ENCODE peak calls at places on chromosomes 1 and 21, in five cellular contexts. O is left ventricle myocardium inferior, S is fibroblast of mammary gland, X is body of pancreas, F is tibial artery. I is an unnamed sample.

GRCh38 chr21:45726438-45726837 is 82.9 kb downstream of the PCBP3 start:
- DNase-seq in O (no peak), S (no peak), X (no peak), F (no peak), I (no peak)

GRCh38 chr1:71785470-71785869 is 496.9 kb downstream of the NEGR1 start:
- DNase-seq in O (no peak), S (no peak), X (peak), F (no peak), I (no peak)

GRCh38 chr1:43997295-43997694 is 5.9 kb downstream of the CCDC24 start:
- DNase-seq in O (no peak), S (no peak), X (peak), F (no peak), I (no peak)

GRCh38 chr1:49051647-49052046 is 275.0 kb upstream of the BEND5 start:
- DNase-seq in O (no peak), S (no peak), X (no peak), F (no peak), I (no peak)

GRCh38 chr1:42993631-42994121 is 35.0 kb upstream of the SLC2A1 start:
- DNase-seq in O (peak), S (no peak), X (no peak), F (no peak), I (no peak)

GRCh38 chr21:36260030-36260787 is 59.8 kb upstream of the MORC3 start:
- DNase-seq in O (no peak), S (peak), X (peak), F (no peak), I (no peak)

GRCh38 chr1:238558156-238558555 is 667.4 kb upstream of the ZP4 start:
- DNase-seq in O (no peak), S (peak), X (no peak), F (no peak), I (no peak)

GRCh38 chr1:161940866-161941591 is 82.6 kb downstream of the OLFML2B start:
- DNase-seq in O (no peak), S (peak), X (no peak), F (no peak), I (no peak)

GRCh38 chr1:58409826-58410225 is 136.7 kb downstream of the OMA1 start:
- DNase-seq in O (no peak), S (no peak), X (no peak), F (no peak), I (no peak)

GRCh38 chr1:29581256-29581655 is 344.9 kb downstream of the PTPRU start:
- DNase-seq in O (no peak), S (no peak), X (no peak), F (no peak), I (no peak)

GRCh38 chr21:44872266-44872567 is 1.3 kb downstream of the PTTG1IP start:
- DNase-seq in O (no peak), S (no peak), X (peak), F (no peak), I (no peak)

GRCh38 chr1:84504580-84505021 is 1.6 kb upstream of the SPATA1 start:
- DNase-seq in O (no peak), S (peak), X (no peak), F (no peak), I (no peak)
- TF ChIP-seq CTCF in O (no peak), S (peak), X (no peak), F (no peak), I (no peak)

GRCh38 chr21:16280731-16281130 is 550.9 kb downstream of the USP25 start:
- DNase-seq in O (no peak), S (peak), X (no peak), F (no peak), I (no peak)
- H3K4me3 ChIP-seq in O (peak), S (peak), X (no peak), F (peak), I (peak)

DNA sequence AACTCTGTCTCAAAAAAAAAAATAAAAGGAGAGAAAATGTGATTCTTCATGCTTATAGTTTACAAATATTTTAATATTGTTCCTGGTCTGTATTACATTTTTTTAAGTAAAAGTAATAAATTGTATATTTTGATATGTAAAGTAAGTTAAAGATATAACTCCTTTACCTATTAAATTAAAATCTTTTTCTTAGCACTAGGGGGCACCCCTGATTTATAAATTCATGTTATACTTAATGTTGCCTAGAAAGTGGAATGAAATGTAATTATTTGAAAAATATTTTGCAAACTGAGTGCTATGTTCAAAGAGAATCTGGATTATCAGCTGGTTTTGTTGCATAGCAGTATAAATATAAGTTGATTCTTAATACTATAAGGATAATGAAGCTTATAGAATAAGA is 49.2 kb downstream of the RALGPS2 start:
- DNase-seq in O (no peak), S (peak), X (no peak), F (no peak), I (no peak)
- TF ChIP-seq CTCF in O (peak), S (peak), X (peak), F (peak), I (no peak)

GRCh38 chr1:3070654-3071506 is 1.9 kb downstream of the PRDM16 start:
- DNase-seq in O (peak), S (no peak), X (peak), F (peak), I (no peak)
- H3K4me3 ChIP-seq in O (peak), S (no peak), X (no peak), F (peak), I (peak)

GRCh38 chr1:114033219-114033706 is 54.0 kb downstream of the OLFML3 start:
- DNase-seq in O (no peak), S (no peak), X (no peak), F (no peak), I (no peak)
- TF ChIP-seq CTCF in O (peak), S (peak), X (peak), F (peak), I (no peak)

DNA sequence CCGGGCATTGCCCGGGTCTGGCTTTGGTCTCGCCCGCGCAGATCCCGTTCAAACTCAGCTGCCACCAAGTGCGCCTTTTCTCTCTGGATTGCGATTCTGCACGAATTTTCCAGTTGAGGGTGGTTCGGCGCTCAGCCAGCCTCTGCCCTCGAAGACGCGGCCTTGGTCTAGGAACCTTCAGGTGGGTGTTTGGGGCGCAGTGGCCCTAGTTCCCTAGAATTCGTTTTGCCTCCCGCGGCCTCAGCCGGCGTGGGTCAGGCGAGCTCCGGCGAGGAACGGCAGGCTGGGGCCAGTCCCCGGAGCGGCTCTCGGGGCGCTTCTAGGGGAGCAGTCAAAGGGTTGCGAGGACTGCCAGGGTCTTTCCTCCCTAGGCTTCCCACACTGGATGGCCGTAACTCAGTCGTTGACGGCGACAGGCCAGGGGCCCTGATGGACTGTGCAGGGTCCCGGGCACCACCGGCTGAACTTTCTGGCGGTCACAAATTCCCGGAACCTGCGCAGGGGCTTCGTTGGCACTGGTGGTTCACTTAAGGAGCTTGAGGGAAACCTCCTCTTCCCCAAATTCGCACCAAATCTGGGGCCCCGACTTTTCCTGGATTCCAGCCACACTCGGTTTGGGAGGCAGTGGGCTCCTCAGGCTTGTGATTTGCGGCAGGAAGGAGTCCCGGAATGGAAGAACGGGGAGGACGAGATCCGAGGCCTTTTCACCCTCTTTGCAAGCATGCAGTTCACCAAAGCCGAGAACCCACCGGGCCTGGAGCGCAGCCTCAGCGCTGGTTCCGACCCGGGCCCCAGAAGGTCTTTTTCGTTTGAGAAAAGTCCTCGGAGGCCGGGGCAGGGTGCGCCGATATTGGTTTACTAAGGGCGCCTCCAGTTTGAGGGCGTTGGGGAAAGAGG is 1.2 kb downstream of the DMBX1 start:
- DNase-seq in O (no peak), S (no peak), X (no peak), F (no peak), I (no peak)
- H3K4me3 ChIP-seq in O (peak), S (no peak), X (no peak), F (peak), I (peak)

DNA sequence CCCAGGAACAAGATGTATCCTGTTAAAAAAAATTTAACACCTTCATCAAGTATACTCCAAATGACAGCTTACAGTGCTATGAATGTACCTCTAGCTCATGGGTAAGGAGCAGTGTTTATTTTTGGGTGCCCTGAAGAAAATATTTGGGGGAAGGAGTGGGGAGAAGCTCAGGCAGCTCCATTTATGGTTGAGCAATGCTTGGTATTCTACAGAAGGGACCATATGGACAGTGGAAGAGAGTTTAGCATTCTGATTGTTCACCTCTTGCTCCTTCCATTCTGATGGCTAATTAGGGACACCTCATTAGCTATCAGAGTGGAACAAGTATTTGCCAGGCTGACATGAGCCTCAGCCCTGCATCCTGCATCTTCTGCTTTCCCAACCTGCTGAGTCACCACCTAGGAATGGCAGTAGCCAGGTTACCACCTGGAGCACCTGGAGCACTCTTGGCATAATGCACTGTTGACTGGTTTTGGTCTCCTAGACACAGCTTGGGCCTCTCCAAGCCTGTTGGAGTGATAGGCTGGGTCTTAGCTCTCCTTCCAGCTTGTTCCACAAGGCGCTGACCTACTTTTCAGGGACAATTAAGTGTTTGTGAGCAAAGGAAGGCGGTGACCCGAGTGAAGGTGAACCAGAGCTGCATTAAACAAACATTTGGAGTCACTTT is 62.0 kb upstream of the MACF1 start:
- DNase-seq in O (no peak), S (no peak), X (peak), F (no peak), I (no peak)
- TF ChIP-seq CTCF in O (no peak), S (no peak), X (no peak), F (no peak), I (no peak)

I was measured in coronary artery.